ENCODE peak calls at places on chromosomes 13 and 19, in ten cellular contexts. B, P, A, G, N, K, J, W, H and D are unnamed samples.

GRCh38 chr13:83765796-83766195 is 116.5 kb downstream of the SLITRK1 start:
- DNase-seq in G (no peak), N (no peak), W (no peak), A (no peak), P (no peak), H (no peak), K (no peak), J (no peak), B (peak), D (no peak)

GRCh38 chr13:64525687-64526086 is 2704.4 kb downstream of the PCDH9 start:
- DNase-seq in W (no peak), A (no peak), H (peak), P (no peak), B (no peak), G (no peak), J (no peak), K (no peak), N (no peak), D (no peak)

GRCh38 chr13:44219808-44220544 is 153.6 kb upstream of the SERP2 start:
- DNase-seq in A (no peak), W (no peak), B (no peak), J (no peak), H (no peak), G (no peak), N (no peak), P (no peak), K (no peak), D (no peak)

GRCh38 chr13:112961457-112962369 is 7.3 kb upstream of the MCF2L start:
- DNase-seq in H (peak), J (no peak), P (no peak), W (no peak), B (no peak), N (no peak), K (no peak), A (no peak), G (no peak), D (no peak)

GRCh38 chr13:61778531-61778930 is 362.9 kb upstream of the PCDH20 start:
- DNase-seq in H (no peak), A (no peak), P (no peak), G (no peak), J (no peak), B (no peak), K (no peak), W (no peak), N (peak), D (no peak)

GRCh38 chr13:109251958-109252357 is 534.4 kb downstream of the IRS2 start:
- DNase-seq in A (no peak), N (no peak), J (no peak), K (no peak), P (no peak), G (no peak), B (no peak), W (no peak), H (no peak), D (no peak)

GRCh38 chr13:71513414-71514063 is 353.5 kb downstream of the DACH1 start:
- DNase-seq in N (no peak), W (no peak), A (no peak), B (no peak), H (no peak), J (no peak), P (no peak), K (no peak), G (no peak), D (no peak)

GRCh38 chr19:12806242-12807131 is at the start of gene RNASEH2A:
- DNase-seq in H (peak), B (peak), A (peak), N (peak), K (peak), G (peak), J (peak), P (peak), W (peak), D (peak)

GRCh38 chr19:17719730-17720486 is 628 bp downstream of the MAP1S start:
- DNase-seq in B (no peak), J (no peak), A (no peak), H (peak), P (peak), G (no peak), W (no peak), K (peak), N (peak), D (peak)

GRCh38 chr13:22740264-22740663 is 440.5 kb upstream of the SGCG start:
- DNase-seq in B (no peak), W (no peak), N (peak), A (no peak), P (no peak), H (no peak), K (no peak), J (no peak), G (no peak), D (no peak)

GRCh38 chr13:51323824-51324511 is 15.5 kb upstream of the SERPINE3 start:
- DNase-seq in K (no peak), G (no peak), W (no peak), H (no peak), N (no peak), B (no peak), J (no peak), A (no peak), P (no peak), D (no peak)

GRCh38 chr13:114141261-114141996 is 9.0 kb upstream of the RASA3 start:
- DNase-seq in W (no peak), H (no peak), B (no peak), P (no peak), N (no peak), K (no peak), A (no peak), J (no peak), G (no peak), D (no peak)

GRCh38 chr13:24511824-24512207 is 762 bp downstream of the PARP4 start:
- DNase-seq in G (no peak), P (no peak), N (no peak), A (no peak), H (no peak), K (no peak), W (no peak), B (no peak), J (no peak), D (no peak)

GRCh38 chr13:111228262-111229144 is 91.9 kb upstream of the TEX29 start:
- DNase-seq in P (no peak), W (no peak), G (peak), J (peak), B (no peak), H (no peak), A (no peak), N (no peak), K (no peak), D (no peak)

GRCh38 chr19:53079313-53079924 is 23.8 kb downstream of the ZNF160 start:
- DNase-seq in N (no peak), J (no peak), P (no peak), B (no peak), H (no peak), W (no peak), K (no peak), A (no peak), G (no peak), D (no peak)

GRCh38 chr13:21852043-21852442 is 181.2 kb downstream of the FGF9 start:
- DNase-seq in H (no peak), W (no peak), B (no peak), K (no peak), G (no peak), N (no peak), P (no peak), A (peak), J (no peak), D (no peak)

GRCh38 chr19:46954502-46955004 is 65.1 kb upstream of the NPAS1 start:
- DNase-seq in A (no peak), G (no peak), N (no peak), K (no peak), H (no peak), B (no peak), P (no peak), J (no peak), W (no peak), D (no peak)

GRCh38 chr19:38880076-38880881 is 2.2 kb upstream of the RINL start:
- DNase-seq in G (no peak), B (no peak), K (no peak), N (peak), P (no peak), A (no peak), W (no peak), H (peak), J (no peak), D (no peak)

GRCh38 chr13:50955212-50955611 is 45.6 kb downstream of the RNASEH2B start:
- DNase-seq in B (no peak), W (no peak), K (no peak), G (no peak), J (no peak), A (no peak), N (no peak), P (no peak), H (no peak), D (no peak)

GRCh38 chr13:103605546-103606326 is 539.5 kb upstream of the SLC10A2 start:
- DNase-seq in K (no peak), H (no peak), G (no peak), P (no peak), B (no peak), A (no peak), J (no peak), N (no peak), W (no peak), D (no peak)

GRCh38 chr13:48319458-48320395 is 16.2 kb downstream of the RB1 start:
- DNase-seq in J (no peak), A (no peak), W (no peak), G (no peak), B (no peak), H (peak), K (no peak), N (no peak), P (no peak), D (peak)

GRCh38 chr13:27036236-27036981 is 135.2 kb downstream of the USP12 start:
- DNase-seq in H (no peak), P (no peak), K (no peak), J (peak), B (no peak), G (peak), W (no peak), A (no peak), N (no peak), D (no peak)

GRCh38 chr13:24734951-24735350 is 29.0 kb upstream of the RNF17 start:
- DNase-seq in J (no peak), A (no peak), N (no peak), G (no peak), K (no peak), P (no peak), W (no peak), B (no peak), H (no peak), D (no peak)

GRCh38 chr19:54439174-54439851 is 9.7 kb upstream of the LENG8 start:
- DNase-seq in P (no peak), H (peak), G (no peak), W (no peak), A (no peak), N (peak), K (peak), B (peak), J (no peak), D (no peak)

GRCh38 chr13:106540613-106541012 is 5.2 kb upstream of the EFNB2 start:
- DNase-seq in K (no peak), P (no peak), W (no peak), G (no peak), H (no peak), J (no peak), N (no peak), B (no peak), A (no peak), D (no peak)

GRCh38 chr19:55696301-55697068 is 21.5 kb downstream of the EPN1 start:
- DNase-seq in P (no peak), G (no peak), J (no peak), B (no peak), K (no peak), A (no peak), H (no peak), N (no peak), W (no peak), D (no peak)

GRCh38 chr13:47168086-47168485 is 271.2 kb upstream of the HTR2A start:
- DNase-seq in G (no peak), W (no peak), N (no peak), A (no peak), B (no peak), P (no peak), K (no peak), J (no peak), H (no peak), D (no peak)

GRCh38 chr19:4759388-4760284 is 31.9 kb upstream of the FEM1A start:
- DNase-seq in K (peak), H (peak), P (peak), B (peak), J (peak), N (peak), A (peak), W (peak), G (peak), D (peak)

GRCh38 chr13:76795701-76796695 is 90.2 kb downstream of the KCTD12 start:
- DNase-seq in P (no peak), N (no peak), W (no peak), A (no peak), H (no peak), G (no peak), B (peak), J (no peak), K (no peak), D (no peak)

GRCh38 chr19:41097302-41097701 is 9.1 kb downstream of the CYP2A13 start:
- DNase-seq in G (no peak), W (no peak), H (no peak), K (no peak), A (no peak), N (no peak), J (no peak), P (no peak), B (no peak), D (no peak)

GRCh38 chr19:14167594-14168138 is 31.3 kb upstream of the ASF1B start:
- DNase-seq in A (no peak), G (no peak), J (no peak), H (no peak), K (no peak), B (peak), P (no peak), W (no peak), N (no peak), D (no peak)

GRCh38 chr19:3057275-3057714 is 5.0 kb downstream of the TLE5 start:
- DNase-seq in J (peak), P (no peak), N (no peak), B (peak), G (no peak), A (no peak), H (peak), W (peak), K (no peak), D (no peak)

GRCh38 chr13:50291611-50292010 is 276.4 kb downstream of the KCNRG start:
- DNase-seq in G (no peak), J (no peak), B (no peak), H (no peak), N (no peak), W (no peak), P (no peak), K (no peak), A (peak), D (no peak)

GRCh38 chr13:31749929-31750328 is 10.6 kb downstream of the RXFP2 start:
- DNase-seq in K (no peak), B (no peak), N (no peak), J (no peak), W (no peak), A (peak), H (no peak), P (no peak), G (no peak), D (no peak)

GRCh38 chr19:15331419-15332310 is 674 bp downstream of the BRD4 start:
- DNase-seq in A (no peak), J (no peak), N (peak), K (peak), B (peak), G (peak), H (peak), P (peak), W (no peak), D (peak)

GRCh38 chr19:823565-824121 is 1.9 kb upstream of the PLPPR3 start:
- DNase-seq in H (no peak), K (no peak), B (no peak), N (peak), G (no peak), J (no peak), W (no peak), A (no peak), P (no peak), D (no peak)

GRCh38 chr19:35468637-35469036 is 20.6 kb downstream of the FFAR2 start:
- DNase-seq in H (peak), K (peak), J (no peak), A (peak), B (peak), N (peak), P (no peak), G (no peak), W (no peak), D (peak)

GRCh38 chr19:50580970-50581636 is 12.9 kb upstream of the LRRC4B start:
- DNase-seq in B (no peak), P (no peak), W (no peak), K (no peak), G (no peak), H (no peak), J (no peak), A (no peak), N (no peak), D (no peak)

GRCh38 chr13:46712524-46712923 is 84.4 kb downstream of the ESD start:
- DNase-seq in J (no peak), W (no peak), B (no peak), H (no peak), G (no peak), N (peak), K (no peak), A (no peak), P (no peak), D (no peak)